ENCODE peak calls at places on chromosomes 7 and 10, in nine cellular contexts. One of them, this sample, is unnamed.

GRCh38 chr7:3747452-3747851 is 446.4 kb downstream of the SDK1 start:
- DNase-seq in foreskin fibroblast: no peak
- DNase-seq in A673: peak
- DNase-seq in hepatocyte: no peak
- DNase-seq in testis: no peak
- DNase-seq in A549: no peak
- DNase-seq in GM13976: no peak
- DNase-seq in Peyer's patch: no peak
- DNase-seq in fibroblast of pulmonary artery: no peak
- DNase-seq in this sample: no peak

GRCh38 chr10:90302758-90303443 is 554.9 kb downstream of the HTR7 start:
- DNase-seq in foreskin fibroblast: no peak
- DNase-seq in A673: no peak
- DNase-seq in hepatocyte: no peak
- DNase-seq in testis: peak
- DNase-seq in A549: no peak
- DNase-seq in GM13976: no peak
- DNase-seq in Peyer's patch: no peak
- DNase-seq in fibroblast of pulmonary artery: no peak
- DNase-seq in this sample: no peak

GRCh38 chr10:119025336-119025735 is 4.2 kb upstream of the NANOS1 start:
- DNase-seq in foreskin fibroblast: peak
- DNase-seq in A673: no peak
- DNase-seq in hepatocyte: peak
- DNase-seq in testis: peak
- DNase-seq in A549: no peak
- DNase-seq in GM13976: no peak
- DNase-seq in Peyer's patch: no peak
- DNase-seq in fibroblast of pulmonary artery: peak
- DNase-seq in this sample: no peak

GRCh38 chr10:130715686-130716670 is 579.8 kb downstream of the GLRX3 start:
- DNase-seq in foreskin fibroblast: no peak
- DNase-seq in A673: no peak
- DNase-seq in hepatocyte: no peak
- DNase-seq in testis: no peak
- DNase-seq in A549: no peak
- DNase-seq in GM13976: no peak
- DNase-seq in Peyer's patch: no peak
- DNase-seq in fibroblast of pulmonary artery: no peak
- DNase-seq in this sample: no peak

GRCh38 chr10:12586724-12587123 is 237.4 kb downstream of the CAMK1D start:
- DNase-seq in foreskin fibroblast: no peak
- DNase-seq in A673: no peak
- DNase-seq in hepatocyte: no peak
- DNase-seq in testis: no peak
- DNase-seq in A549: no peak
- DNase-seq in GM13976: no peak
- DNase-seq in Peyer's patch: no peak
- DNase-seq in fibroblast of pulmonary artery: no peak
- DNase-seq in this sample: no peak

GRCh38 chr7:87414400-87415188 is 60.9 kb downstream of the ABCB4 start:
- DNase-seq in foreskin fibroblast: peak
- DNase-seq in A673: no peak
- DNase-seq in hepatocyte: peak
- DNase-seq in testis: no peak
- DNase-seq in A549: no peak
- DNase-seq in GM13976: no peak
- DNase-seq in Peyer's patch: no peak
- DNase-seq in fibroblast of pulmonary artery: no peak
- DNase-seq in this sample: no peak

GRCh38 chr10:6115411-6115800 is 26.6 kb downstream of the RBM17 start:
- DNase-seq in foreskin fibroblast: peak
- DNase-seq in A673: no peak
- DNase-seq in hepatocyte: no peak
- DNase-seq in testis: no peak
- DNase-seq in A549: no peak
- DNase-seq in GM13976: no peak
- DNase-seq in Peyer's patch: no peak
- DNase-seq in fibroblast of pulmonary artery: no peak
- DNase-seq in this sample: no peak

GRCh38 chr7:112069879-112070321 is 136.3 kb downstream of the DOCK4 start:
- DNase-seq in foreskin fibroblast: peak
- DNase-seq in A673: no peak
- DNase-seq in hepatocyte: no peak
- DNase-seq in testis: no peak
- DNase-seq in A549: no peak
- DNase-seq in GM13976: no peak
- DNase-seq in Peyer's patch: no peak
- DNase-seq in fibroblast of pulmonary artery: peak
- DNase-seq in this sample: no peak

GRCh38 chr10:50557130-50557682 is 66.5 kb downstream of the SGMS1 start:
- DNase-seq in foreskin fibroblast: no peak
- DNase-seq in A673: no peak
- DNase-seq in hepatocyte: no peak
- DNase-seq in testis: no peak
- DNase-seq in A549: no peak
- DNase-seq in GM13976: no peak
- DNase-seq in Peyer's patch: no peak
- DNase-seq in fibroblast of pulmonary artery: no peak
- DNase-seq in this sample: no peak

GRCh38 chr10:100614416-100614815 is 78.7 kb downstream of the HIF1AN start:
- DNase-seq in foreskin fibroblast: no peak
- DNase-seq in A673: no peak
- DNase-seq in hepatocyte: no peak
- DNase-seq in testis: no peak
- DNase-seq in A549: no peak
- DNase-seq in GM13976: no peak
- DNase-seq in Peyer's patch: no peak
- DNase-seq in fibroblast of pulmonary artery: no peak
- DNase-seq in this sample: no peak

GRCh38 chr10:116815641-116816415 is 33.5 kb upstream of the ENO4 start:
- DNase-seq in foreskin fibroblast: no peak
- DNase-seq in A673: no peak
- DNase-seq in hepatocyte: no peak
- DNase-seq in testis: no peak
- DNase-seq in A549: no peak
- DNase-seq in GM13976: no peak
- DNase-seq in Peyer's patch: no peak
- DNase-seq in fibroblast of pulmonary artery: no peak
- DNase-seq in this sample: no peak

GRCh38 chr10:97827778-97828291 is 21.8 kb upstream of the GOLGA7B start:
- DNase-seq in foreskin fibroblast: peak
- DNase-seq in A673: no peak
- DNase-seq in hepatocyte: no peak
- DNase-seq in testis: peak
- DNase-seq in A549: no peak
- DNase-seq in GM13976: no peak
- DNase-seq in Peyer's patch: peak
- DNase-seq in fibroblast of pulmonary artery: no peak
- DNase-seq in this sample: no peak

GRCh38 chr7:7595451-7595850 is 28.8 kb downstream of the MIOS start:
- DNase-seq in foreskin fibroblast: no peak
- DNase-seq in A673: peak
- DNase-seq in hepatocyte: peak
- DNase-seq in testis: no peak
- DNase-seq in A549: peak
- DNase-seq in GM13976: no peak
- DNase-seq in Peyer's patch: no peak
- DNase-seq in fibroblast of pulmonary artery: peak
- DNase-seq in this sample: no peak

GRCh38 chr7:125820495-125820894 is 890.9 kb upstream of the POT1 start:
- DNase-seq in foreskin fibroblast: no peak
- DNase-seq in A673: no peak
- DNase-seq in hepatocyte: no peak
- DNase-seq in testis: no peak
- DNase-seq in A549: no peak
- DNase-seq in GM13976: no peak
- DNase-seq in Peyer's patch: no peak
- DNase-seq in fibroblast of pulmonary artery: no peak
- DNase-seq in this sample: no peak

GRCh38 chr10:69801094-69801433 is 642 bp upstream of the COL13A1 start:
- DNase-seq in foreskin fibroblast: peak
- DNase-seq in A673: peak
- DNase-seq in hepatocyte: peak
- DNase-seq in testis: peak
- DNase-seq in A549: peak
- DNase-seq in GM13976: peak
- DNase-seq in Peyer's patch: peak
- DNase-seq in fibroblast of pulmonary artery: peak
- DNase-seq in this sample: no peak
- TF ChIP-seq CTCF in foreskin fibroblast: peak
- TF ChIP-seq CTCF in A673: peak
- TF ChIP-seq CTCF in hepatocyte: peak
- TF ChIP-seq CTCF in testis: no peak
- TF ChIP-seq CTCF in A549: peak
- TF ChIP-seq CTCF in GM13976: no peak
- TF ChIP-seq CTCF in Peyer's patch: peak
- TF ChIP-seq CTCF in fibroblast of pulmonary artery: peak
- TF ChIP-seq CTCF in this sample: no peak

GRCh38 chr7:23222439-23223045 is 24.0 kb upstream of the GPNMB start:
- DNase-seq in foreskin fibroblast: no peak
- DNase-seq in A673: no peak
- DNase-seq in hepatocyte: no peak
- DNase-seq in testis: no peak
- DNase-seq in A549: no peak
- DNase-seq in GM13976: no peak
- DNase-seq in Peyer's patch: no peak
- DNase-seq in fibroblast of pulmonary artery: no peak
- DNase-seq in this sample: no peak
- TF ChIP-seq CTCF in foreskin fibroblast: no peak
- TF ChIP-seq CTCF in A673: no peak
- TF ChIP-seq CTCF in hepatocyte: no peak
- TF ChIP-seq CTCF in testis: no peak
- TF ChIP-seq CTCF in A549: no peak
- TF ChIP-seq CTCF in GM13976: no peak
- TF ChIP-seq CTCF in Peyer's patch: no peak
- TF ChIP-seq CTCF in fibroblast of pulmonary artery: no peak
- TF ChIP-seq CTCF in this sample: no peak

DNA sequence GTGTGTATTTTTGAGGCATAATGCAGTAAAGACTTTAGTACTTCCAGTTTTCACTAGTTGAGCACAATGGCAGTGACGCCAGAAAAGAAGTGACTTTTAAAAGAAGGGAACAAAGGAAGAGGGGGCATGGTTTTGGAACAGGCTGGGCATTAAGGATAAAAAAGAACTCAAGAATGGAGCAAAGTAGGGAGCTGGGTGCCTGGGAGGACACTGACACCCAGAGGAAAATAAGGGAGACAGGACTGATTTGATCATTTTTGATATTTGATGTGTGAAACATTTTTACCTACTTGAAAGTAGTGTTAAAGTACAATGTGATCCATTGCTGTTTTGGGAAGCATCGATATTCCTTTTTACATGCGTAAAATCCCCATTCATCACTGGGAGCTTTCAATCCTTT is 85.4 kb downstream of the ADAM12 start:
- DNase-seq in foreskin fibroblast: peak
- DNase-seq in A673: peak
- DNase-seq in hepatocyte: no peak
- DNase-seq in testis: no peak
- DNase-seq in A549: no peak
- DNase-seq in GM13976: no peak
- DNase-seq in Peyer's patch: no peak
- DNase-seq in fibroblast of pulmonary artery: peak
- DNase-seq in this sample: no peak
- TF ChIP-seq CTCF in foreskin fibroblast: no peak
- TF ChIP-seq CTCF in A673: peak
- TF ChIP-seq CTCF in hepatocyte: peak
- TF ChIP-seq CTCF in testis: no peak
- TF ChIP-seq CTCF in A549: peak
- TF ChIP-seq CTCF in GM13976: no peak
- TF ChIP-seq CTCF in Peyer's patch: peak
- TF ChIP-seq CTCF in fibroblast of pulmonary artery: peak
- TF ChIP-seq CTCF in this sample: no peak

GRCh38 chr7:101624246-101625000 is 4.7 kb downstream of the MYL10 start:
- DNase-seq in foreskin fibroblast: no peak
- DNase-seq in A673: no peak
- DNase-seq in hepatocyte: no peak
- DNase-seq in testis: no peak
- DNase-seq in A549: no peak
- DNase-seq in GM13976: no peak
- DNase-seq in Peyer's patch: no peak
- DNase-seq in fibroblast of pulmonary artery: no peak
- DNase-seq in this sample: no peak

GRCh38 chr7:101626069-101626671 is 2.9 kb downstream of the MYL10 start:
- DNase-seq in foreskin fibroblast: no peak
- DNase-seq in A673: no peak
- DNase-seq in hepatocyte: peak
- DNase-seq in testis: no peak
- DNase-seq in A549: no peak
- DNase-seq in GM13976: no peak
- DNase-seq in Peyer's patch: no peak
- DNase-seq in fibroblast of pulmonary artery: no peak
- DNase-seq in this sample: no peak

GRCh38 chr7:101622609-101623178 is 6.4 kb downstream of the MYL10 start:
- DNase-seq in foreskin fibroblast: no peak
- DNase-seq in A673: no peak
- DNase-seq in hepatocyte: peak
- DNase-seq in testis: no peak
- DNase-seq in A549: no peak
- DNase-seq in GM13976: no peak
- DNase-seq in Peyer's patch: no peak
- DNase-seq in fibroblast of pulmonary artery: no peak
- DNase-seq in this sample: no peak

GRCh38 chr7:101626758-101627157 is 2.3 kb downstream of the MYL10 start:
- DNase-seq in foreskin fibroblast: no peak
- DNase-seq in A673: no peak
- DNase-seq in hepatocyte: no peak
- DNase-seq in testis: no peak
- DNase-seq in A549: no peak
- DNase-seq in GM13976: no peak
- DNase-seq in Peyer's patch: no peak
- DNase-seq in fibroblast of pulmonary artery: no peak
- DNase-seq in this sample: no peak

DNA sequence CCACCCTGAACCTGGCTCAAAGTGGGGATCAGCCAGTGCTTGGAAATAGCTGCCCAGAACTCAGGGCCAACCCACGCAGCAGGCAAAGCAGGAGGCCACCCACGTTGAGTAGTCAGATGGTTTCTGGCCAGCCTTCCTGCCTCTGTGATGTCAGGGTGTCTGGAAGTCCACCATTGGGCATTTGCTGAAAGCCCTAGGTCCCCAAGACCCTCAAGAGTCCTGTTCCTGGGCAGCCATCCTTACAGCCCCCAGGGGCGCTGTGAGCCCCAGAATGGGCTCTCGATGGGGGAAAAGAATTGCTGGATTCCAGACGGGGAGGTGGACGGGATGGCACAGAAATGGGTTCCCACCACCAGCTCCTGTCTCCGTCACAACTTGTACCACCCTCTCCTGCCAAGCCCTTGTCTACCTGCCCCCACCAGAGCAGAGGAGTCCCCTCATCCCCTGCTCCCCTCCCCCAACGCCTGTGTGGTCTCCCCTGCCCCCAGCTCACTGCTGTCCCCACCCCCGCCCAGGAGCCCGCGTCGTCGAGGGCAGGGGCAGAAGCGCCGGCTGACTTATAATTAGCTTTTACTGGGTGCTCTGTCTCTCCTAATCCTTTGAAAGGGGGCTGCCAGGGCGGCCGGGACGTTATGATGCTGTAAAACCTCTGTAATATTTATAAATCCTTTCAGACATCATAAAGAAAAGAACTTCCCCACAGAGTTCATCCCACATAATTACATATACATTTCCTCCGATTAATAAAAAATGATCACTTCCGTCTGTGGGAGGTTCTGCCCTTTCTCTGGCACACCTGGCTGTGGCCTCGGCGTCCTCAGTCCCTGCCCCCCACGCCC is 3.8 kb downstream of the MYL10 start:
- DNase-seq in foreskin fibroblast: peak
- DNase-seq in A673: peak
- DNase-seq in hepatocyte: no peak
- DNase-seq in testis: peak
- DNase-seq in A549: no peak
- DNase-seq in GM13976: no peak
- DNase-seq in Peyer's patch: no peak
- DNase-seq in fibroblast of pulmonary artery: peak
- DNase-seq in this sample: no peak
- TF ChIP-seq CTCF in foreskin fibroblast: peak
- TF ChIP-seq CTCF in A673: peak
- TF ChIP-seq CTCF in hepatocyte: peak
- TF ChIP-seq CTCF in testis: no peak
- TF ChIP-seq CTCF in A549: no peak
- TF ChIP-seq CTCF in GM13976: no peak
- TF ChIP-seq CTCF in Peyer's patch: no peak
- TF ChIP-seq CTCF in fibroblast of pulmonary artery: no peak
- TF ChIP-seq CTCF in this sample: no peak

This sample was measured in activated B cell treated with CpG ODN at 0.5 μM for 24 hours.